ENCODE peak calls at places on chromosomes 11 and 22, in ten cellular contexts. One of them, this sample, is unnamed.

GRCh38 chr11:42967653-42968052 is 344.1 kb upstream of the API5 start:
- DNase-seq in astrocyte of the spinal cord: no peak
- DNase-seq in tibial artery: no peak
- DNase-seq in foreskin fibroblast: no peak
- DNase-seq in adrenal gland: no peak
- DNase-seq in mesothelial cell of epicardium: no peak
- DNase-seq in OCI-LY7: no peak
- DNase-seq in body of pancreas: no peak
- DNase-seq in bronchial epithelial cell: no peak
- DNase-seq in tibial nerve: no peak
- DNase-seq in this sample: no peak

GRCh38 chr11:37704791-37705190 is 1106.8 kb upstream of the RAG2 start:
- DNase-seq in bronchial epithelial cell: no peak
- DNase-seq in body of pancreas: no peak
- DNase-seq in mesothelial cell of epicardium: no peak
- DNase-seq in foreskin fibroblast: no peak
- DNase-seq in tibial nerve: no peak
- DNase-seq in astrocyte of the spinal cord: no peak
- DNase-seq in tibial artery: no peak
- DNase-seq in OCI-LY7: no peak
- DNase-seq in adrenal gland: no peak
- DNase-seq in this sample: no peak

GRCh38 chr22:42388130-42388797 is 43.9 kb downstream of the NFAM1 start:
- DNase-seq in mesothelial cell of epicardium: no peak
- DNase-seq in tibial nerve: no peak
- DNase-seq in OCI-LY7: peak
- DNase-seq in tibial artery: no peak
- DNase-seq in adrenal gland: no peak
- DNase-seq in foreskin fibroblast: no peak
- DNase-seq in body of pancreas: peak
- DNase-seq in bronchial epithelial cell: peak
- DNase-seq in astrocyte of the spinal cord: no peak
- DNase-seq in this sample: no peak

GRCh38 chr11:15073361-15074205 is at the start of gene CALCB:
- DNase-seq in OCI-LY7: no peak
- DNase-seq in adrenal gland: no peak
- DNase-seq in mesothelial cell of epicardium: no peak
- DNase-seq in tibial artery: no peak
- DNase-seq in astrocyte of the spinal cord: peak
- DNase-seq in tibial nerve: no peak
- DNase-seq in body of pancreas: peak
- DNase-seq in bronchial epithelial cell: peak
- DNase-seq in foreskin fibroblast: peak
- DNase-seq in this sample: no peak

GRCh38 chr22:43862074-43862881 is at the start of gene SULT4A1:
- DNase-seq in astrocyte of the spinal cord: no peak
- DNase-seq in OCI-LY7: no peak
- DNase-seq in tibial nerve: no peak
- DNase-seq in body of pancreas: no peak
- DNase-seq in adrenal gland: no peak
- DNase-seq in mesothelial cell of epicardium: no peak
- DNase-seq in foreskin fibroblast: peak
- DNase-seq in tibial artery: no peak
- DNase-seq in bronchial epithelial cell: no peak
- DNase-seq in this sample: no peak

GRCh38 chr11:59145534-59145933 is 2.9 kb downstream of the FAM111A start:
- DNase-seq in bronchial epithelial cell: peak
- DNase-seq in OCI-LY7: no peak
- DNase-seq in mesothelial cell of epicardium: no peak
- DNase-seq in adrenal gland: no peak
- DNase-seq in tibial artery: no peak
- DNase-seq in astrocyte of the spinal cord: peak
- DNase-seq in foreskin fibroblast: peak
- DNase-seq in body of pancreas: no peak
- DNase-seq in tibial nerve: no peak
- DNase-seq in this sample: no peak

GRCh38 chr11:72292106-72292790 is 48.3 kb upstream of the PHOX2A start:
- DNase-seq in bronchial epithelial cell: no peak
- DNase-seq in OCI-LY7: no peak
- DNase-seq in tibial artery: no peak
- DNase-seq in foreskin fibroblast: no peak
- DNase-seq in tibial nerve: no peak
- DNase-seq in mesothelial cell of epicardium: no peak
- DNase-seq in adrenal gland: no peak
- DNase-seq in body of pancreas: no peak
- DNase-seq in astrocyte of the spinal cord: no peak
- DNase-seq in this sample: peak

GRCh38 chr11:1163911-1164735 is 6.4 kb downstream of the MUC5AC start:
- DNase-seq in OCI-LY7: no peak
- DNase-seq in mesothelial cell of epicardium: no peak
- DNase-seq in foreskin fibroblast: no peak
- DNase-seq in bronchial epithelial cell: no peak
- DNase-seq in astrocyte of the spinal cord: no peak
- DNase-seq in adrenal gland: no peak
- DNase-seq in tibial nerve: no peak
- DNase-seq in body of pancreas: no peak
- DNase-seq in tibial artery: peak
- DNase-seq in this sample: no peak

GRCh38 chr22:21624120-21624879 is 5.5 kb downstream of the YDJC start:
- DNase-seq in foreskin fibroblast: peak
- DNase-seq in body of pancreas: no peak
- DNase-seq in OCI-LY7: peak
- DNase-seq in tibial artery: no peak
- DNase-seq in adrenal gland: no peak
- DNase-seq in mesothelial cell of epicardium: no peak
- DNase-seq in bronchial epithelial cell: no peak
- DNase-seq in astrocyte of the spinal cord: no peak
- DNase-seq in tibial nerve: no peak
- DNase-seq in this sample: no peak
- TF ChIP-seq CTCF in foreskin fibroblast: peak
- TF ChIP-seq CTCF in body of pancreas: no peak
- TF ChIP-seq CTCF in OCI-LY7: peak
- TF ChIP-seq CTCF in tibial artery: peak
- TF ChIP-seq CTCF in adrenal gland: peak
- TF ChIP-seq CTCF in mesothelial cell of epicardium: no peak
- TF ChIP-seq CTCF in bronchial epithelial cell: peak
- TF ChIP-seq CTCF in astrocyte of the spinal cord: peak
- TF ChIP-seq CTCF in tibial nerve: no peak
- TF ChIP-seq CTCF in this sample: peak

GRCh38 chr11:113057038-113057437 is 95.8 kb downstream of the NCAM1 start:
- DNase-seq in foreskin fibroblast: no peak
- DNase-seq in bronchial epithelial cell: no peak
- DNase-seq in tibial artery: no peak
- DNase-seq in adrenal gland: no peak
- DNase-seq in astrocyte of the spinal cord: no peak
- DNase-seq in body of pancreas: no peak
- DNase-seq in mesothelial cell of epicardium: no peak
- DNase-seq in OCI-LY7: no peak
- DNase-seq in tibial nerve: no peak
- DNase-seq in this sample: no peak
- TF ChIP-seq CTCF in foreskin fibroblast: no peak
- TF ChIP-seq CTCF in bronchial epithelial cell: no peak
- TF ChIP-seq CTCF in tibial artery: no peak
- TF ChIP-seq CTCF in adrenal gland: no peak
- TF ChIP-seq CTCF in astrocyte of the spinal cord: no peak
- TF ChIP-seq CTCF in body of pancreas: no peak
- TF ChIP-seq CTCF in mesothelial cell of epicardium: no peak
- TF ChIP-seq CTCF in OCI-LY7: no peak
- TF ChIP-seq CTCF in tibial nerve: no peak
- TF ChIP-seq CTCF in this sample: no peak

GRCh38 chr11:86596861-86597632 is 75.4 kb downstream of the ME3 start:
- DNase-seq in foreskin fibroblast: peak
- DNase-seq in mesothelial cell of epicardium: no peak
- DNase-seq in bronchial epithelial cell: no peak
- DNase-seq in tibial nerve: no peak
- DNase-seq in OCI-LY7: no peak
- DNase-seq in adrenal gland: peak
- DNase-seq in body of pancreas: no peak
- DNase-seq in astrocyte of the spinal cord: peak
- DNase-seq in tibial artery: no peak
- DNase-seq in this sample: no peak

GRCh38 chr11:86595401-86595800 is 77.0 kb downstream of the ME3 start:
- DNase-seq in OCI-LY7: no peak
- DNase-seq in tibial nerve: no peak
- DNase-seq in tibial artery: no peak
- DNase-seq in body of pancreas: no peak
- DNase-seq in adrenal gland: peak
- DNase-seq in mesothelial cell of epicardium: no peak
- DNase-seq in foreskin fibroblast: no peak
- DNase-seq in bronchial epithelial cell: peak
- DNase-seq in astrocyte of the spinal cord: no peak
- DNase-seq in this sample: no peak

GRCh38 chr11:86593833-86594232 is 78.6 kb downstream of the ME3 start:
- DNase-seq in mesothelial cell of epicardium: no peak
- DNase-seq in astrocyte of the spinal cord: no peak
- DNase-seq in OCI-LY7: no peak
- DNase-seq in body of pancreas: no peak
- DNase-seq in adrenal gland: no peak
- DNase-seq in tibial nerve: no peak
- DNase-seq in bronchial epithelial cell: peak
- DNase-seq in foreskin fibroblast: no peak
- DNase-seq in tibial artery: no peak
- DNase-seq in this sample: no peak

GRCh38 chr11:86592659-86593451 is 79.6 kb downstream of the ME3 start:
- DNase-seq in astrocyte of the spinal cord: peak
- DNase-seq in tibial nerve: no peak
- DNase-seq in OCI-LY7: peak
- DNase-seq in bronchial epithelial cell: peak
- DNase-seq in foreskin fibroblast: peak
- DNase-seq in body of pancreas: peak
- DNase-seq in mesothelial cell of epicardium: no peak
- DNase-seq in tibial artery: peak
- DNase-seq in adrenal gland: peak
- DNase-seq in this sample: no peak

DNA sequence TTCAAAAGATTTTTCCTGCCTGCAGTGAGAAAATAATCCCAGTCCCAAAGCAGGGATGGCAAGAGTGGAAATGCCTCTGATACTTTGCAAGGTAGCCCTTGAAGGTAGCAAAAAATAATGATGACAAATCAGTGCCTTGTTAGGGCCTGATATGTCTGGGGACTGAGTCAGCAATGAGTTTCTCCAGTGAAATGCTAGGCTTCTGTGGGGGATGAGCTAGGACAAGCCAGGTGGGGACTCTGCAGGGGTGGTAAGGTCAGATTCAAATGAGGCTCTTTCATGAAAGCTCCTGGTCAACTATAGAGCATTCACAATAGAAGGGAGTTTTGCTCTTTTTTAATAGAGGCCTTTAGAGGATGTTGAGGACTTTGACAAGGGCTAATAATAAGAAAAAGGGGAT is 77.7 kb downstream of the ME3 start:
- DNase-seq in bronchial epithelial cell: peak
- DNase-seq in astrocyte of the spinal cord: no peak
- DNase-seq in OCI-LY7: no peak
- DNase-seq in tibial artery: no peak
- DNase-seq in adrenal gland: no peak
- DNase-seq in body of pancreas: no peak
- DNase-seq in tibial nerve: no peak
- DNase-seq in mesothelial cell of epicardium: no peak
- DNase-seq in foreskin fibroblast: peak
- DNase-seq in this sample: no peak
- TF ChIP-seq CTCF in bronchial epithelial cell: no peak
- TF ChIP-seq CTCF in astrocyte of the spinal cord: no peak
- TF ChIP-seq CTCF in OCI-LY7: no peak
- TF ChIP-seq CTCF in tibial artery: no peak
- TF ChIP-seq CTCF in adrenal gland: no peak
- TF ChIP-seq CTCF in body of pancreas: no peak
- TF ChIP-seq CTCF in tibial nerve: no peak
- TF ChIP-seq CTCF in mesothelial cell of epicardium: no peak
- TF ChIP-seq CTCF in foreskin fibroblast: no peak
- TF ChIP-seq CTCF in this sample: no peak

GRCh38 chr22:21590809-21591641 is 23.5 kb downstream of the UBE2L3 start:
- DNase-seq in tibial nerve: no peak
- DNase-seq in mesothelial cell of epicardium: no peak
- DNase-seq in astrocyte of the spinal cord: no peak
- DNase-seq in bronchial epithelial cell: no peak
- DNase-seq in body of pancreas: no peak
- DNase-seq in foreskin fibroblast: no peak
- DNase-seq in tibial artery: no peak
- DNase-seq in adrenal gland: no peak
- DNase-seq in OCI-LY7: peak
- DNase-seq in this sample: no peak

GRCh38 chr22:21594865-21595452 is 27.4 kb downstream of the UBE2L3 start:
- DNase-seq in OCI-LY7: no peak
- DNase-seq in body of pancreas: no peak
- DNase-seq in astrocyte of the spinal cord: no peak
- DNase-seq in adrenal gland: no peak
- DNase-seq in foreskin fibroblast: no peak
- DNase-seq in mesothelial cell of epicardium: no peak
- DNase-seq in tibial artery: no peak
- DNase-seq in bronchial epithelial cell: no peak
- DNase-seq in tibial nerve: no peak
- DNase-seq in this sample: no peak

GRCh38 chr22:21591695-21592094 is 24.2 kb downstream of the UBE2L3 start:
- DNase-seq in foreskin fibroblast: no peak
- DNase-seq in astrocyte of the spinal cord: no peak
- DNase-seq in mesothelial cell of epicardium: no peak
- DNase-seq in OCI-LY7: no peak
- DNase-seq in tibial nerve: no peak
- DNase-seq in adrenal gland: no peak
- DNase-seq in tibial artery: peak
- DNase-seq in body of pancreas: no peak
- DNase-seq in bronchial epithelial cell: no peak
- DNase-seq in this sample: no peak

GRCh38 chr22:21592422-21592821 is 24.9 kb downstream of the UBE2L3 start:
- DNase-seq in bronchial epithelial cell: no peak
- DNase-seq in mesothelial cell of epicardium: no peak
- DNase-seq in foreskin fibroblast: no peak
- DNase-seq in tibial nerve: no peak
- DNase-seq in body of pancreas: no peak
- DNase-seq in OCI-LY7: no peak
- DNase-seq in adrenal gland: no peak
- DNase-seq in astrocyte of the spinal cord: no peak
- DNase-seq in tibial artery: no peak
- DNase-seq in this sample: no peak

DNA sequence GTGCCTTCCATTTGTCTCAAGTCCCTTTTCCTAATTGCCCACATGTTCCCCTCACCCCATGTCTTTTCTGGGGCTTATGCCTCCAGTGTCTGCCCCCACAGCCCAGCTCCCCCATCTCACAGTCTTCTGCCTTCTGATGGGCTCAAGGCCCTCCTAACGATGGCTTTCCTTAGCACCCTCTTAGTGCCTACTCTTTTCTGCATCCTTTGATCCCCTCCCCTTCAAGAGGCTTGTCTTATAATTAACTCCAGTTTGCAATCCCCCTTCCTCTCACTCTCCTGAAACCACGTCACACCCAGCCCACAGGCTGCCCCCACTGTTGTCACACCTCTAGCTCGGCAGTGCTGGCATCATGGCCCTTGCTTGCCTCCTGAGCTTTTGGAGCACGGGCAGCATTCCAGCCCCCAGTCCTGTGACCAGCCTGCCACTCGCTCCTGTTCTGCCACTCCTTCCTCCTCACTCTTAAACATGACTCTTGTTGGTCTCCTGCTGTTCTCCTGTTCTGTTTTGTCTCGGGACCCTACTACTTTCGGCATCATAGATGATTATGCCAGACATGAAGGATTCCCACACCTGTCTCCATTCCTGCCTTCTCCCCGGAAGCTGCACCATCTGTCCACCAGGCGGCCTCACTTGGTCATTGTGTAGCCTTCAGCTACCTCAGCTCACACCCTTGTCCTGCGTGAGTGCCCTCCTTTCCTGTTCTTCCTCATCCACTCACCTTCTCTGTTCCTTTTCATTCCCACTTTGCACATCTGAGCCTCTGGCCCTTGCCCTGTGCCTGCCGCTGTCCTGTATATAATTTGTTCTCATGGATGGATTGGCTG is 26.1 kb downstream of the UBE2L3 start:
- DNase-seq in bronchial epithelial cell: no peak
- DNase-seq in mesothelial cell of epicardium: no peak
- DNase-seq in OCI-LY7: no peak
- DNase-seq in astrocyte of the spinal cord: no peak
- DNase-seq in foreskin fibroblast: no peak
- DNase-seq in body of pancreas: no peak
- DNase-seq in tibial artery: no peak
- DNase-seq in tibial nerve: no peak
- DNase-seq in adrenal gland: no peak
- DNase-seq in this sample: no peak
- TF ChIP-seq CTCF in bronchial epithelial cell: peak
- TF ChIP-seq CTCF in mesothelial cell of epicardium: no peak
- TF ChIP-seq CTCF in OCI-LY7: peak
- TF ChIP-seq CTCF in astrocyte of the spinal cord: peak
- TF ChIP-seq CTCF in foreskin fibroblast: peak
- TF ChIP-seq CTCF in body of pancreas: no peak
- TF ChIP-seq CTCF in tibial artery: no peak
- TF ChIP-seq CTCF in tibial nerve: no peak
- TF ChIP-seq CTCF in adrenal gland: no peak
- TF ChIP-seq CTCF in this sample: peak

This sample was measured in osteocyte.